ENCODE peak calls at places on chromosomes 6 and 20, in seven cellular contexts. J is IMR-90, G is cardiac fibroblast, B is breast epithelium, M is cardiac muscle cell, X is spleen, F is lower lobe of right lung. C is an unnamed sample.

GRCh38 chr6:129753422-129753821 is 43.4 kb upstream of the ARHGAP18 start:
- DNase-seq in G (peak), M (peak), J (peak), B (no peak), F (no peak), X (no peak), C (no peak)

GRCh38 chr6:14476793-14477531 is 359.4 kb downstream of the CD83 start:
- DNase-seq in M (peak), X (no peak), F (no peak), J (peak), B (no peak), G (peak), C (peak)

GRCh38 chr6:160261991-160262718 is 3.5 kb upstream of the SLC22A2 start:
- DNase-seq in J (no peak), X (no peak), F (no peak), B (no peak), G (peak), M (peak), C (no peak)

GRCh38 chr6:88920777-88921728 is 42.4 kb downstream of the RNGTT start:
- DNase-seq in G (peak), F (no peak), B (no peak), M (peak), X (no peak), J (no peak), C (no peak)

GRCh38 chr20:50193851-50194830 is 3.5 kb downstream of the CEBPB start:
- DNase-seq in M (peak), J (peak), G (peak), B (no peak), X (no peak), F (peak), C (no peak)

GRCh38 chr6:13787146-13787545 is 27.2 kb downstream of the MCUR1 start:
- DNase-seq in M (peak), J (peak), G (peak), B (no peak), X (no peak), F (no peak), C (no peak)

GRCh38 chr20:61954276-61955021 is 111.2 kb downstream of the TAF4 start:
- DNase-seq in B (peak), X (peak), G (no peak), J (no peak), M (no peak), F (peak), C (no peak)

GRCh38 chr20:35448788-35449373 is 6.5 kb upstream of the CEP250 start:
- DNase-seq in B (no peak), G (no peak), J (no peak), M (no peak), F (no peak), X (no peak), C (no peak)

GRCh38 chr6:26097268-26097875 is 10.1 kb downstream of the HFE start:
- DNase-seq in J (peak), B (no peak), G (peak), M (peak), X (peak), F (no peak), C (peak)

DNA sequence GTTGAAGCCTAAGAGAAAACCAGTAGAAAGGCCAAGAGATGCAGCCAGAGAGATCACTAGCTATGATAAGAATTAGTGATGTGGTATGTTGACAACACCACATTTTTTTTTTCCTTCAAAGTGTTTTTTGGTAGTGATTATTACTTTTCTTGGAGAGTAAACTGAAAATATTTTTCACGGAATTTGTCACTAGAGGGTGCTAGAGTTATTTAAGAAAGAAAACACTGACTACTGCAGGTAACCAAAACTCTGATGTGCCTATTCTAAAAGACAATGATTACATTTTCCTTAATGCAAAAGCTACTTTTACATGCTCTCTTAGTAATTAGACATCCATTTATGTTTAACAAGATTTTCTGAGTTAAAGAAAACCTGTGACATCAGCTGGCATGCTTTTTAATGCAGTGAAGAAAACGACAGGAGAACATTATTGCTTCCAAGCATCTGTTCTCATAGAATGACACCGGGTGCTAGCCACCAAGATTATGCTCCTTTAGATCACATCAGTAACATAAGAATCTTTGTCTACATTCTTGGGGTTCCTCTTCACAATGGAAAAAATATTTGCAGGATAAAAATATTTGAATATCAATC is 28.8 kb downstream of the RWDD2A start:
- DNase-seq in G (peak), M (peak), B (no peak), F (no peak), X (no peak), J (peak), C (no peak)
- TF ChIP-seq CTCF in G (peak), M (peak), B (peak), F (peak), X (no peak), J (peak), C (peak)

GRCh38 chr20:48451401-48451800 is 376.4 kb downstream of the PREX1 start:
- DNase-seq in B (no peak), M (no peak), J (no peak), X (no peak), F (no peak), G (no peak), C (no peak)
- TF ChIP-seq CTCF in B (no peak), M (no peak), J (no peak), X (no peak), F (no peak), G (no peak), C (no peak)

GRCh38 chr20:25686081-25687077 is 10.3 kb downstream of the ZNF337 start:
- DNase-seq in B (no peak), G (no peak), F (no peak), X (peak), J (no peak), M (no peak), C (no peak)
- TF ChIP-seq CTCF in B (no peak), G (no peak), F (no peak), X (no peak), J (no peak), M (no peak), C (no peak)

DNA sequence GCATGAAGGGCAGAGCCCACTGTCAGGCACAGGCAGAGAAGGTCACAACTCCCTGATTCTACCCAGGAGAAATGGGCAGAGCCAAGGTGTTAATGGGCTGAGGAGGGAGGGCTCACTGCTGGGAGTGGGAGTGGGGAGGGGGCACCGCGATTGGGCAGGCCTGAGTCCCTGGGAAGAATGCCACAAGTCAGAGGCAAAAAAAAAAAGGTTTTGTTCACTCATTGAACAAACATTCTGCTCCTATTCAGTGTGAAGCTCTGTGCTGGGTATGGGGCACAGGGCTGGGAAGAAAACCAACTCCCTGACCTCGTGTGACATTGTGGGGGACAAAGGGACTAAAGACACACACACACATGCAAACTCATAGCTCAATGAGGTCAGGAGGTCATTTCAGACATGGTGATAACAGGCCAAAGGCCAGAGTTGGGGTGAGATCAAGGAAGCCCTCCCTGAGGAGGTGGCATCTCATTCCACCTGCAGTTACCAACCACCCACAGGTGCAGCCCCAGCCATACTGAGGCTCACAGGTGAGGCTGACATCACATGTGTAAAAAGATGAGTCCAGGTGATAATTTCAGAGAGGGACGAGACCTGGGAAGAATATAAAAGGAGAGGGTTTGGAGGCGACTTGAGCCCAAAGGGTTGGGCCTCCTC is 3.2 kb upstream of the PMEPA1 start:
- DNase-seq in M (no peak), B (no peak), J (no peak), G (no peak), X (no peak), F (no peak), C (no peak)
- TF ChIP-seq CTCF in M (no peak), B (no peak), J (no peak), G (no peak), X (no peak), F (no peak), C (no peak)

DNA sequence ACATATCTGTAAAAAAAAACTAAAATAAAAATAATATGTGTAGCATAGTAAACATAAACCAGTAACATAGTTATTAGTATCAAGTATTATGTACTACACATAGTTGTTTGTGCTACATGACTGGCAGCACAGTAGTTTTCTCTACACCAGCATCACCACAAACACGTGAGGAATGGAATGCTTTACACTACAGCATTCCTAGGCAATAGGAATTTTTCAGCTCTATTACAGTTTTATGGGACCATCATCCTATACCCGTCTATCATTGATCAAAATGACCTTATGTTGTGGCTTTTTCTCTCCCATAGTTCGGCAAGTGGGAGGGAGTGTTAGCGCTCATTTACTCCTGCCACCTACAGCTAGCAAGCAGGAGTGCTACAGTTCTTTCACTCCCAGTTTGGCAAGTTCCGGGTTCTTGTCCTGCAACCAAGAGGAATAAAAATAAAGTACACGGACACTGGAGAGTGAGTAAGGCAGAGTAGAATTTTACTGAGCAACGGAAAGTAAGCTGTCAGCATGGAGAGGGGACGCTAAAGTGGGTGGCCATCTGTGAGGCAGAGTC is 196.8 kb upstream of the HSF2 start:
- DNase-seq in X (no peak), G (no peak), M (no peak), F (no peak), B (no peak), J (no peak), C (no peak)
- TF ChIP-seq CTCF in X (no peak), G (no peak), M (no peak), F (no peak), B (no peak), J (no peak), C (no peak)

DNA sequence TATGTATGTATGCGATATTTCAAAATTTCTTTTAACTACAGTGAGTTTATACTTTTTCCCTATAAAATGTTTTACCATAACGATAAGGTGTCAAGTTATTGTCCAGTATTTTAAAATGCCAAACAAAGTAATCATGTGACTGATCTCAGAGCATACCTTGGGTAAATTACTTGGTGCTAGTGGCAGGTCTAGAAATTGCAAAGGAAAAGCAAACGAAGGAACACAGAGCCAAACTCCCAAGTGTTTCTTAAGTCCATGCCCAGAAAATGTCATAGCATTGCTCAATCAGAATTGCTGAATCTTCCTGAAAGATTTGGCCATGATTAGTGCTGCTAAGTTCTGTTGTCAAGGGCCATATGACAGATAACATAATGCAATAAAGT is 77.5 kb downstream of the CAP2 start:
- DNase-seq in J (peak), B (no peak), M (peak), X (no peak), G (peak), F (no peak), C (no peak)
- TF ChIP-seq CTCF in J (no peak), B (no peak), M (peak), X (no peak), G (no peak), F (no peak), C (no peak)

GRCh38 chr6:44067073-44067759 is 60.0 kb downstream of the MRPL14 start:
- DNase-seq in J (peak), X (no peak), M (no peak), F (no peak), G (no peak), B (no peak), C (no peak)
- TF ChIP-seq CTCF in J (no peak), X (no peak), M (no peak), F (no peak), G (no peak), B (no peak), C (no peak)

GRCh38 chr6:35391240-35391968 is 49.0 kb downstream of the PPARD start:
- DNase-seq in M (peak), F (no peak), J (peak), B (no peak), X (no peak), G (peak), C (no peak)
- TF ChIP-seq CTCF in M (no peak), F (no peak), J (peak), B (no peak), X (no peak), G (no peak), C (no peak)

GRCh38 chr6:122789862-122790739 is 1.0 kb downstream of the SMPDL3A start:
- DNase-seq in G (peak), X (peak), F (no peak), J (peak), M (no peak), B (no peak), C (peak)
- TF ChIP-seq CTCF in G (peak), X (no peak), F (no peak), J (no peak), M (no peak), B (no peak), C (no peak)